ENCODE peak calls at places on chromosomes 6 and 20, in four cellular contexts. One of them, this sample, is unnamed. For H3K4me1, the result is how much of the 10 kb centered on the place peaks cover.

GRCh38 chr6:80523531-80523970 is 417.1 kb downstream of the BCKDHB start:
- DNase-seq in stomach: no peak
- DNase-seq in Peyer's patch: no peak
- DNase-seq in CD4-positive, alpha-beta memory T cell: no peak
- DNase-seq in this sample: peak

GRCh38 chr6:12280901-12281300 is 9.3 kb upstream of the EDN1 start:
- DNase-seq in stomach: no peak
- DNase-seq in Peyer's patch: no peak
- DNase-seq in CD4-positive, alpha-beta memory T cell: no peak
- DNase-seq in this sample: no peak

GRCh38 chr6:29516108-29516507 is 28.4 kb upstream of the MAS1L start:
- DNase-seq in stomach: no peak
- DNase-seq in Peyer's patch: no peak
- DNase-seq in CD4-positive, alpha-beta memory T cell: peak
- DNase-seq in this sample: no peak

GRCh38 chr6:49556429-49556837 is 6.0 kb downstream of the C6orf141 start:
- DNase-seq in Peyer's patch: no peak
- DNase-seq in CD4-positive, alpha-beta memory T cell: no peak
- DNase-seq in stomach: no peak
- DNase-seq in this sample: no peak

GRCh38 chr6:42038811-42039408 is 11.4 kb upstream of the TAF8 start:
- DNase-seq in stomach: no peak
- DNase-seq in CD4-positive, alpha-beta memory T cell: no peak
- DNase-seq in Peyer's patch: no peak
- DNase-seq in this sample: no peak

GRCh38 chr20:59149678-59150504 is 13.7 kb upstream of the ZNF831 start:
- DNase-seq in CD4-positive, alpha-beta memory T cell: peak
- DNase-seq in Peyer's patch: no peak
- DNase-seq in stomach: no peak
- DNase-seq in this sample: no peak

GRCh38 chr6:11346516-11346915 is 114.0 kb upstream of the NEDD9 start:
- DNase-seq in CD4-positive, alpha-beta memory T cell: no peak
- DNase-seq in stomach: no peak
- DNase-seq in Peyer's patch: no peak
- DNase-seq in this sample: no peak

GRCh38 chr20:59004763-59005522 is 2.1 kb downstream of the CTSZ start:
- DNase-seq in stomach: peak
- DNase-seq in Peyer's patch: peak
- DNase-seq in CD4-positive, alpha-beta memory T cell: peak
- DNase-seq in this sample: peak

GRCh38 chr20:63978319-63979220 is 872 bp downstream of the SAMD10 start:
- DNase-seq in stomach: peak
- DNase-seq in CD4-positive, alpha-beta memory T cell: no peak
- DNase-seq in Peyer's patch: peak
- DNase-seq in this sample: peak

GRCh38 chr6:134373282-134373922 is 55.5 kb upstream of the SGK1 start:
- DNase-seq in CD4-positive, alpha-beta memory T cell: no peak
- DNase-seq in stomach: no peak
- DNase-seq in Peyer's patch: no peak
- DNase-seq in this sample: no peak

GRCh38 chr6:45572833-45573232 is 195.1 kb upstream of the SUPT3H start:
- DNase-seq in stomach: no peak
- DNase-seq in CD4-positive, alpha-beta memory T cell: no peak
- DNase-seq in Peyer's patch: no peak
- DNase-seq in this sample: no peak

GRCh38 chr6:158517581-158517980 is 42.3 kb upstream of the TMEM181 start:
- DNase-seq in stomach: no peak
- DNase-seq in CD4-positive, alpha-beta memory T cell: no peak
- DNase-seq in Peyer's patch: no peak
- DNase-seq in this sample: no peak

GRCh38 chr6:127079681-127080080 is 38.8 kb upstream of the RSPO3 start:
- DNase-seq in CD4-positive, alpha-beta memory T cell: no peak
- DNase-seq in Peyer's patch: no peak
- DNase-seq in stomach: no peak
- DNase-seq in this sample: no peak

GRCh38 chr6:152458648-152459047 is 178.5 kb downstream of the SYNE1 start:
- DNase-seq in stomach: no peak
- DNase-seq in CD4-positive, alpha-beta memory T cell: no peak
- DNase-seq in Peyer's patch: no peak
- DNase-seq in this sample: no peak

GRCh38 chr6:131846023-131846663 is 38.3 kb downstream of the ENPP1 start:
- DNase-seq in Peyer's patch: no peak
- DNase-seq in stomach: no peak
- DNase-seq in CD4-positive, alpha-beta memory T cell: no peak
- DNase-seq in this sample: no peak

GRCh38 chr6:124223596-124223995 is 419.9 kb downstream of the NKAIN2 start:
- DNase-seq in stomach: no peak
- DNase-seq in CD4-positive, alpha-beta memory T cell: no peak
- DNase-seq in Peyer's patch: no peak
- DNase-seq in this sample: no peak

GRCh38 chr20:56604690-56605089 is 24.4 kb upstream of the TFAP2C start:
- DNase-seq in CD4-positive, alpha-beta memory T cell: no peak
- DNase-seq in stomach: no peak
- DNase-seq in Peyer's patch: no peak
- DNase-seq in this sample: no peak
- H3K4me1 ChIP-seq in CD4-positive, alpha-beta memory T cell: under half
- H3K4me1 ChIP-seq in stomach: under half
- H3K4me1 ChIP-seq in Peyer's patch: under half
- H3K4me1 ChIP-seq in this sample: under half

GRCh38 chr6:36545767-36546663 is 1.3 kb downstream of the STK38 start:
- DNase-seq in Peyer's patch: no peak
- DNase-seq in CD4-positive, alpha-beta memory T cell: peak
- DNase-seq in stomach: no peak
- DNase-seq in this sample: no peak

GRCh38 chr6:36546664-36546957 is 668 bp downstream of the STK38 start:
- DNase-seq in Peyer's patch: no peak
- DNase-seq in CD4-positive, alpha-beta memory T cell: no peak
- DNase-seq in stomach: no peak
- DNase-seq in this sample: no peak

GRCh38 chr6:36546958-36547645 is at the start of gene STK38:
- DNase-seq in Peyer's patch: peak
- DNase-seq in CD4-positive, alpha-beta memory T cell: peak
- DNase-seq in stomach: peak
- DNase-seq in this sample: peak

GRCh38 chr6:36548401-36548743 is 1.1 kb upstream of the STK38 start:
- DNase-seq in stomach: no peak
- DNase-seq in CD4-positive, alpha-beta memory T cell: no peak
- DNase-seq in Peyer's patch: no peak
- DNase-seq in this sample: no peak

DNA sequence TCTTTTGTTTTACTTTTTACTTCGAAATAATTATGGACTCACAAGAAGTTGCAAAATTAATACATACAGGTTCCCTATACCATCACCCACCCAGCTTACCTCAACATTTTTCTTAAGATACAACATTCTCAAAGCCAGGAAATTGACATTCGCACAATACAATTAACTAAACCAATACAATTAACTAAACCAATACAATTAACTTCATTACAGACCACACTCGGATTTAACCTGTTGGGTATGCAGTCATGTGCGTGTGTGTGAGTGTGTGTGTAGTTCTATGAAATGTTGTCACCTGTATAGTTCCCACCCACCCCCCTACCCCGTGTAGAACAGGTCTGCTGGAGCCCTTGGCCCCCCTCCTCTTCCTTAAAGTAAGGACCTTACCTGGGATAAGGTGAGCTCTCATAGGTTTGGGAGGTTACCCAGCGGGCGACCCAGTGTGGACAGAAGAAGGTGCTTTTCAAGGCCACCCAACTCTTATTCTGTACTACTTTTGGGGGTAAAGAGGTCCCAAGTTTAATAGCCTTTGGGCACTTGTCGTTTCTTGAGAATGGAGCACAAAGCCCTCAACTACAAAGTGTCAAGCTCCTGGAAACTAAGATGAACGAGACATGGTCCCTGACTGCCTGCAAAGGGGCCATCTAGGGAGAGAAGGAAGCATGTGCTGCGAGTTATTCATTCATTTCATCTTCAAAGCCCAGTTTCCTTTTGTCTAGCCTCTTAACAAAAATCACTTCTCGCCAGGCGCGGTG is 544 bp upstream of the STK38 start:
- DNase-seq in stomach: no peak
- DNase-seq in CD4-positive, alpha-beta memory T cell: peak
- DNase-seq in Peyer's patch: no peak
- DNase-seq in this sample: no peak
- H3K4me3 ChIP-seq in stomach: peak
- H3K4me3 ChIP-seq in CD4-positive, alpha-beta memory T cell: no peak
- H3K4me3 ChIP-seq in Peyer's patch: peak
- H3K4me3 ChIP-seq in this sample: peak

DNA sequence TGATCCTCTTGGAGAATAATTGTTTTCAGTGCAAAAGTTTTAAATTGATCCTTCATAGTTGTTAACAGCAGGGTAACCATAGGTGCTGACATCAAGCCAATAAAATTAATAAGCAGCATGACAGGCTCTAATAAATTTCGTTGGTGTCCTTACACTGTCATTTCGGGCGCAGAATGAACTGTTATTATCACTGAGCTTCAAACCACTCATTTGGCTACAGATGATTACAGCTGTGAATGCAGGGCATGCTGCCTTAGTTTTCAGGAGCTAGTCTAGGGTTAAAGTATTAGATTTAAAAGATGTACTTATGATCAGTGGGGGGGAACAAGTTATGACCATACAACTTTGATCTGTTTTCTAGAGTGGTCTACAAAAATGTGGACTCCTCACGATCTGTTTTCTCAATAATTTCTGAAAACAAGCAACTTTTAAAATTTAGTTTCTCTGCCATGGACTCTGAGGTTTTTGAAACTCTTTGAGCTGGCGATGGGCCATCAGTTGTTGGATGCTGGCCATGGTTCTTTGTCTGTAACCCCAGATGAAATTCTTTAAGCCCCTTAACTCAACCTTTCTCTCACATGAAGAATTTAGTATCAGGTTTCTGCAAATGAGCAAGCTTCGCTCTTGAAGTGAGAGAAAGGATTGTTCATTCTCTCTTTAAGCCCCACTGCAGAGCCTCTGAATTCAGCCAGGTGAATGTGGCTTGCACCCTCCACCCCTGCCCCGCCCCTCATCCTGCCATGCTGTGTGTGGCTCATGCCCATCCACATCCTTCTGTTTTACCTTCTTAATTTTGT is 99.1 kb upstream of the MTHFD1L start:
- DNase-seq in CD4-positive, alpha-beta memory T cell: no peak
- DNase-seq in Peyer's patch: no peak
- DNase-seq in stomach: no peak
- DNase-seq in this sample: peak
- H3K4me1 ChIP-seq in CD4-positive, alpha-beta memory T cell: under half
- H3K4me1 ChIP-seq in Peyer's patch: under half
- H3K4me1 ChIP-seq in stomach: under half
- H3K4me1 ChIP-seq in this sample: under half

GRCh38 chr6:4030672-4031071 is 48.3 kb downstream of the FAM217A start:
- DNase-seq in Peyer's patch: no peak
- DNase-seq in CD4-positive, alpha-beta memory T cell: no peak
- DNase-seq in stomach: no peak
- DNase-seq in this sample: no peak
- H3K4me3 ChIP-seq in Peyer's patch: no peak
- H3K4me3 ChIP-seq in CD4-positive, alpha-beta memory T cell: no peak
- H3K4me3 ChIP-seq in stomach: no peak
- H3K4me3 ChIP-seq in this sample: no peak

GRCh38 chr6:14732226-14732844 is 513.5 kb upstream of the JARID2 start:
- DNase-seq in CD4-positive, alpha-beta memory T cell: no peak
- DNase-seq in stomach: no peak
- DNase-seq in Peyer's patch: no peak
- DNase-seq in this sample: no peak
- H3K4me1 ChIP-seq in CD4-positive, alpha-beta memory T cell: half or more
- H3K4me1 ChIP-seq in stomach: under half
- H3K4me1 ChIP-seq in Peyer's patch: under half
- H3K4me1 ChIP-seq in this sample: under half

DNA sequence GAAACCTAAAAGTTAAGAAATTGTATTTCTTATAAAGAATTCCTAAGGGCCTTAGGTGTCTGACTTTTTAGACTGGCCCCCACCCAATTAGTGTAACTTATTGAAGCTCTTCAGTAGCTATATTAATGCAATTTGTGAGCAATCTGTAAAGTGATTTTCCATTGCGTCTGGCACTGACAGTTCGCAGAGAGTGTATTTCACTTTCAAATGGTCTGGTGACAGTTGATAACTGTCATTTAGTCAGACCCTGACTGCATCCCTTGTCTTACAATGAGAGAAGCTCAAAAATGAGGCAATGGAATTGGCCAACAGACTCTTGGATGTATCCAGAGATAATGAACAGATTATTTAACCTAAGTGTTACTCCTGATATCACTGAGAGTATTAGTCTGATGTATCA is 351.8 kb downstream of the FRK start:
- DNase-seq in CD4-positive, alpha-beta memory T cell: no peak
- DNase-seq in Peyer's patch: no peak
- DNase-seq in stomach: no peak
- DNase-seq in this sample: no peak
- H3K4me3 ChIP-seq in CD4-positive, alpha-beta memory T cell: no peak
- H3K4me3 ChIP-seq in Peyer's patch: no peak
- H3K4me3 ChIP-seq in stomach: no peak
- H3K4me3 ChIP-seq in this sample: no peak

DNA sequence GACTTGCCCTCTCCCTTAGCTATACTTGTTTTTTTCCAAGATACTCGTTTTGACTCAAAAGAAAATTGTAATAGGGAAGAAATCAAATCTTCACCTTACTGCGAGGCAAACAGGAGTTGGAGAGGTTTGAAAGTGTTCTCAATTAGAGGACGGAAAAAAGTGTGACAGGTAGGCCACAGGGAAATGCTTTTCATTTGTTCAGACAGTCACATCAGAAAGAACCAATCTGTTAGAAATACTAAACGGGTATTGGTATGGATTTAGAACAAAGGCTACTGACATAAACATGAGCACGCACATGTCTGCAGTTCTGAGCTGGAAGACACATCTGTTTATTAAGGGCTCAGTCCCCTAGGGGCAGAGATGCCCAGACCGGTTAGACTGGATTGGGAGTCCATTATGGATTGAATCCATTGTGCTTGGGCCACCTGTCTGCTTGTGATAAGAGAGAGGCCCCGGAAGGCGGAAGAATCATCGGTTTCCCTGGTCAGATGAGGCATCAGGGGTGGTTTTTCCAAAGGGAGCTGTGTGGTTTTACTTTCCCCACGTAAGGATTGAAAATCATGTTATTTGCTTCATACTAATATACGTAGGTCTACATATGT is 220.9 kb upstream of the MYLIP start:
- DNase-seq in Peyer's patch: no peak
- DNase-seq in stomach: peak
- DNase-seq in CD4-positive, alpha-beta memory T cell: no peak
- DNase-seq in this sample: no peak
- H3K4me1 ChIP-seq in Peyer's patch: under half
- H3K4me1 ChIP-seq in stomach: under half
- H3K4me1 ChIP-seq in CD4-positive, alpha-beta memory T cell: under half
- H3K4me1 ChIP-seq in this sample: under half

This sample was measured in psoas muscle.